ENCODE peak calls at places on chromosome 5, in seven cellular contexts. X, S, B, J, K, O and Z are unnamed samples.

GRCh38 chr5:43772601-43773031 is 169.6 kb downstream of the NNT start:
- DNase-seq in X (peak; percentile 29), S (no peak), B (peak; percentile 87), J (no peak), K (peak; percentile 73), O (no peak), Z (peak; percentile 6)

GRCh38 chr5:164663223-164663989 is 1158.0 kb downstream of the MAT2B start:
- DNase-seq in X (no peak), S (no peak), B (no peak), J (no peak), K (peak; percentile 41), O (no peak), Z (no peak)

GRCh38 chr5:137340899-137341298 is 158.2 kb downstream of the SPOCK1 start:
- DNase-seq in X (no peak), S (no peak), B (no peak), J (no peak), K (no peak), O (peak; percentile 50), Z (no peak)

GRCh38 chr5:124677376-124677998 is 69.0 kb downstream of the ZNF608 start:
- DNase-seq in X (no peak), S (peak; percentile 40), B (no peak), J (no peak), K (peak; percentile 47), O (no peak), Z (no peak)

GRCh38 chr5:54113060-54113459 is 197.3 kb downstream of the ARL15 start:
- DNase-seq in X (no peak), S (no peak), B (no peak), J (no peak), K (peak; percentile 31), O (no peak), Z (no peak)

GRCh38 chr5:102850503-102850902 is 95.4 kb downstream of the PAM start:
- DNase-seq in X (no peak), S (no peak), B (no peak), J (no peak), K (no peak), O (no peak), Z (no peak)

GRCh38 chr5:172179032-172179989 is 8.7 kb downstream of the STK10 start:
- DNase-seq in X (no peak), S (peak; percentile 57), B (no peak), J (no peak), K (peak; percentile 40), O (no peak), Z (peak; percentile 60)

GRCh38 chr5:125023673-125024072 is 277.2 kb upstream of the ZNF608 start:
- DNase-seq in X (no peak), S (no peak), B (peak; percentile 91), J (peak; percentile 52), K (peak; percentile 39), O (no peak), Z (no peak)

GRCh38 chr5:135211083-135211790 is 177.2 kb upstream of the PITX1 start:
- DNase-seq in X (no peak), S (no peak), B (no peak), J (peak; percentile 60), K (peak; percentile 38), O (no peak), Z (no peak)

GRCh38 chr5:158943057-158943456 is 156.7 kb downstream of the EBF1 start:
- DNase-seq in X (peak; percentile 83), S (peak; percentile 29), B (peak; percentile 93), J (peak; percentile 89), K (peak; percentile 91), O (no peak), Z (peak; percentile 27)

GRCh38 chr5:140672455-140673186 is 755 bp downstream of the DND1 start:
- DNase-seq in X (no peak), S (peak; percentile 41), B (no peak), J (no peak), K (no peak), O (peak; percentile 55), Z (no peak)

GRCh38 chr5:128537306-128537998 is 593 bp downstream of the FBN2 start:
- DNase-seq in X (peak; percentile 25), S (peak; percentile 24), B (peak; percentile 67), J (peak; percentile 64), K (peak; percentile 55), O (no peak), Z (peak; percentile 27)

GRCh38 chr5:110900829-110901228 is 162.0 kb downstream of the SLC25A46 start:
- DNase-seq in X (peak; percentile 69), S (no peak), B (peak; percentile 86), J (peak; percentile 71), K (peak; percentile 98), O (no peak), Z (peak; percentile 80)

GRCh38 chr5:74555991-74556390 is 84.5 kb downstream of the ENC1 start:
- DNase-seq in X (no peak), S (no peak), B (no peak), J (no peak), K (no peak), O (no peak), Z (no peak)

GRCh38 chr5:52807723-52808122 is 20.0 kb downstream of the ITGA1 start:
- DNase-seq in X (no peak), S (no peak), B (peak; percentile 39), J (no peak), K (no peak), O (no peak), Z (no peak)

GRCh38 chr5:102536323-102536928 is 37.6 kb upstream of the SLCO6A1 start:
- DNase-seq in X (no peak), S (no peak), B (peak; percentile 11), J (no peak), K (peak; percentile 22), O (no peak), Z (no peak)

GRCh38 chr5:20229286-20230005 is 241.4 kb upstream of the CDH18 start:
- DNase-seq in X (no peak), S (no peak), B (no peak), J (no peak), K (no peak), O (no peak), Z (no peak)

GRCh38 chr5:57989378-57989777 is 470.5 kb downstream of the PLK2 start:
- DNase-seq in X (no peak), S (no peak), B (peak; percentile 71), J (peak; percentile 16), K (peak; percentile 56), O (no peak), Z (peak; percentile 11)

GRCh38 chr5:171647043-171647899 is 138.3 kb upstream of the SMIM23 start:
- DNase-seq in X (peak; percentile 29), S (no peak), B (peak; percentile 60), J (peak; percentile 8), K (peak; percentile 79), O (peak; percentile 53), Z (peak; percentile 57)

GRCh38 chr5:91378683-91379601 is 4.2 kb downstream of the ARRDC3 start:
- DNase-seq in X (no peak), S (no peak), B (no peak), J (no peak), K (no peak), O (no peak), Z (no peak)

GRCh38 chr5:107832746-107833145 is 162.0 kb upstream of the EFNA5 start:
- DNase-seq in X (no peak), S (no peak), B (no peak), J (no peak), K (peak; percentile 28), O (no peak), Z (no peak)

GRCh38 chr5:126472538-126472889 is 49.3 kb downstream of the GRAMD2B start:
- DNase-seq in X (no peak), S (no peak), B (no peak), J (no peak), K (no peak), O (no peak), Z (no peak)
- TF ChIP-seq CTCF in X (no peak), S (no peak), B (no peak), J (no peak), K (no peak), O (no peak), Z (no peak)

GRCh38 chr5:176391479-176391878 is 2.9 kb downstream of the HIGD2A start:
- DNase-seq in X (no peak), S (no peak), B (no peak), J (no peak), K (no peak), O (no peak), Z (no peak)
- TF ChIP-seq CTCF in X (no peak), S (no peak), B (no peak), J (no peak), K (no peak), O (no peak), Z (no peak)

GRCh38 chr5:163437309-163438182 is at the start of gene CCNG1:
- DNase-seq in X (peak; percentile 72), S (peak; percentile 96), B (peak; percentile 98), J (peak; percentile 94), K (peak; percentile 94), O (peak; percentile 97), Z (peak; percentile 94)
- TF ChIP-seq CTCF in X (no peak), S (no peak), B (no peak), J (no peak), K (no peak), O (no peak), Z (no peak)

GRCh38 chr5:12100542-12100941 is 196.3 kb upstream of the CTNND2 start:
- DNase-seq in X (no peak), S (no peak), B (no peak), J (no peak), K (no peak), O (no peak), Z (no peak)
- TF ChIP-seq CTCF in X (no peak), S (no peak), B (no peak), J (no peak), K (no peak), O (no peak), Z (no peak)

DNA sequence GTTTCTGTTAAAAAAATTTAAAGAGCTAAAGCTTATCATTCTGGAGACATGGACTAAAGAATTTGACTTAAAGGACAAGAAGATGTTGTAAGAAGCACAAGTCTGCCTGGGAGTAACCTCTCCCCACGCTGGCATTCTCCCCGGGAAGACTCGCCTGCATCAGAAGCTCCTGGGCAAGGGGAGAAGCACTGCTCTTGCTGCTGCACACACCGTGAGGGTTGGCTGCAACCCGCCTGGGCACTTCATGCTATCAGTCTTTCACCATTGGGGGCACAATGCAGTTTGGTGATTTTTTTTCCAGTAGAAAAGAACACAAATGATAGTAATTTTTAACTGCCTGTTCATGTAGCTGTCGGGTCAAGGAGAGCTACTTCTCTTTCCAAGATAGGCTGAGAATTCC is 192.5 kb upstream of the PANK3 start:
- DNase-seq in X (no peak), S (no peak), B (no peak), J (no peak), K (no peak), O (no peak), Z (no peak)
- TF ChIP-seq CTCF in X (no peak), S (no peak), B (no peak), J (no peak), K (no peak), O (no peak), Z (no peak)

GRCh38 chr5:61620660-61621650 is 288.9 kb downstream of the ZSWIM6 start:
- DNase-seq in X (no peak), S (no peak), B (no peak), J (no peak), K (no peak), O (peak; percentile 87), Z (no peak)

GRCh38 chr5:61624553-61624952 is 292.5 kb downstream of the ZSWIM6 start:
- DNase-seq in X (no peak), S (no peak), B (no peak), J (no peak), K (no peak), O (no peak), Z (no peak)

GRCh38 chr5:61624966-61625681 is 293.1 kb downstream of the ZSWIM6 start:
- DNase-seq in X (no peak), S (no peak), B (no peak), J (no peak), K (no peak), O (no peak), Z (no peak)

GRCh38 chr5:61625682-61626620 is 293.9 kb downstream of the ZSWIM6 start:
- DNase-seq in X (no peak), S (peak; percentile 82), B (peak; percentile 44), J (peak; percentile 44), K (peak; percentile 11), O (peak; percentile 89), Z (no peak)

GRCh38 chr5:61623401-61624069 is 291.5 kb downstream of the ZSWIM6 start:
- DNase-seq in X (no peak), S (no peak), B (no peak), J (no peak), K (no peak), O (no peak), Z (no peak)
- TF ChIP-seq CTCF in X (peak; percentile 22), S (no peak), B (peak; percentile 33), J (peak; percentile 18), K (peak; percentile 18), O (no peak), Z (peak; percentile 32)